ENCODE peak calls at places on chromosomes 16 and 17, in eight cellular contexts. T, R, B, Z, Q, D, F and J are unnamed samples.
A peak's percentile ranks its signal among the peaks of the same experiment; 100 is the strongest.

GRCh38 chr17:8063761-8064589 is 23.5 kb downstream of the ALOX12B start:
- DNase-seq in T (no peak), R (no peak), B (no peak), Z (no peak), Q (no peak), D (no peak), F (no peak), J (no peak)

GRCh38 chr16:50293994-50294855 is 27.9 kb downstream of the ADCY7 start:
- DNase-seq in T (no peak), R (no peak), B (no peak), Z (no peak), Q (no peak), D (no peak), F (no peak), J (no peak)

GRCh38 chr17:81697261-81698044 is 5.7 kb upstream of the MRPL12 start:
- DNase-seq in T (no peak), R (no peak), B (no peak), Z (no peak), Q (no peak), D (no peak), F (no peak), J (no peak)

GRCh38 chr17:62014526-62014925 is 50.6 kb downstream of the MED13 start:
- DNase-seq in T (no peak), R (no peak), B (no peak), Z (no peak), Q (no peak), D (no peak), F (no peak), J (no peak)

GRCh38 chr17:67642488-67642887 is 75.2 kb upstream of the NOL11 start:
- DNase-seq in T (no peak), R (no peak), B (no peak), Z (no peak), Q (no peak), D (no peak), F (no peak), J (no peak)

GRCh38 chr17:7873051-7873450 is 15.2 kb downstream of the CYB5D1 start:
- DNase-seq in T (no peak), R (no peak), B (no peak), Z (no peak), Q (no peak), D (no peak), F (no peak), J (no peak)

GRCh38 chr16:2027024-2028010 is 615 bp downstream of the NHERF2 start:
- DNase-seq in T (no peak), R (peak; percentile 66), B (no peak), Z (no peak), Q (peak; percentile 42), D (no peak), F (no peak), J (peak; percentile 57)

GRCh38 chr17:50412188-50412732 is 13.8 kb upstream of the ACSF2 start:
- DNase-seq in T (no peak), R (no peak), B (no peak), Z (no peak), Q (no peak), D (no peak), F (no peak), J (no peak)

GRCh38 chr17:37220609-37220953 is 155.2 kb upstream of the C17orf78 start:
- DNase-seq in T (no peak), R (no peak), B (no peak), Z (peak; percentile 2), Q (no peak), D (no peak), F (no peak), J (peak; percentile 49)

GRCh38 chr16:81521141-81521626 is 76.6 kb downstream of the CMIP start:
- DNase-seq in T (no peak), R (no peak), B (no peak), Z (no peak), Q (no peak), D (no peak), F (peak; percentile 44), J (no peak)

GRCh38 chr16:49473773-49474172 is 100.2 kb downstream of the C16orf78 start:
- DNase-seq in T (no peak), R (no peak), B (peak; percentile 24), Z (no peak), Q (no peak), D (no peak), F (peak; percentile 14), J (no peak)

GRCh38 chr16:55470533-55471371 is 8.2 kb upstream of the MMP2 start:
- DNase-seq in T (peak; percentile 65), R (no peak), B (no peak), Z (no peak), Q (no peak), D (peak; percentile 71), F (peak; percentile 49), J (no peak)

GRCh38 chr16:67029249-67030096 is 524 bp downstream of the CBFB start:
- DNase-seq in T (peak; percentile 62), R (peak; percentile 62), B (peak; percentile 85), Z (no peak), Q (no peak), D (peak; percentile 57), F (peak; percentile 66), J (peak; percentile 67)

GRCh38 chr17:34620458-34620857 is 41.1 kb downstream of the TMEM132E start:
- DNase-seq in T (no peak), R (no peak), B (no peak), Z (no peak), Q (no peak), D (no peak), F (no peak), J (no peak)

DNA sequence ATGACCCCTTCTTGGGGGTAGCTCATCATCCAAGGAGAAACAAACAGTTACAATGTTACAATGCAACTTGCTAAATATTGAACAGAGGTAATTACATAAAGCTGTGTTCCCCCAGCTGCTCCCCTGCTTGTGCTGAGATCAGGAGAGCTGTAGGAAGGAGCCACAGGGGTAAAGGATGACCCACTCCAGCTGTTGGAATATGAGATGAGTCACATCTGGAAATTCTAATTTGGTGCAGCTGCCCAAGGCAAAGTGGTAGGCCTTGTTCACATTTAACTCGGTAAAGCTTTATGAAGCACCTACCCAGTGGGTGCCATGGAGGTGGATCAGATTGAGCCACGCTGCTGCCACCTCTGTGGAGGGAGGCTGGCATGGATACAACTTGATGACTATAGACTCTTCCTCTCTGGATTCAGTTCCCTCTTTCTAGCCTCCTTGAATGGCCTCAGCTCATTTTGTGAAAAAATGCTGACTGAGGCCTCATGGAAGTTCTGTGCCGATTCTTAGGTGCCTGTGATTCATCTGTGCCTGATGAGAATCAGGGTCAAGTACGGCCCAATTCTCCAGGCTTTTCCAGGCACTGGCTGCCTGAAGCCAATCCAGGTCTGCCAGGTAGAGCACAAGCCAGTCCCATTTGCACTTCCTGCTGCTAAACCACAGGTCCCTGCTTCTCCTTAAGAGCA is 7.5 kb downstream of the ZNF689 start:
- DNase-seq in T (no peak), R (no peak), B (no peak), Z (no peak), Q (no peak), D (no peak), F (no peak), J (no peak)
- TF ChIP-seq POLR2A in T (no peak), R (no peak), B (no peak), Z (no peak), Q (no peak), D (no peak), F (no peak), J (no peak)

GRCh38 chr16:10918294-10919002 is 23.8 kb downstream of the DEXI start:
- DNase-seq in T (peak; percentile 93), R (peak; percentile 97), B (peak; percentile 97), Z (peak; percentile 88), Q (peak; percentile 94), D (peak; percentile 91), F (peak; percentile 95), J (peak; percentile 92)
- H3K4me3 ChIP-seq in T (no peak overlapping the region), R (peak overlapping the region; percentile 0), B (no peak overlapping the region), Z (peak overlapping the region; percentile 8), Q (no peak overlapping the region), D (peak overlapping the region; percentile 9), F (no peak overlapping the region), J (no peak overlapping the region)

GRCh38 chr17:57911834-57912673 is 43.2 kb downstream of the CUEDC1 start:
- DNase-seq in T (peak; percentile 97), R (no peak), B (peak; percentile 97), Z (peak; percentile 87), Q (peak; percentile 86), D (peak; percentile 96), F (peak; percentile 97), J (peak; percentile 89)
- TF ChIP-seq POLR2AphosphoS5 in T (peak; percentile 67), R (no peak), B (peak; percentile 38), Z (peak; percentile 38), Q (no peak), D (peak; percentile 94), F (peak; percentile 64), J (no peak)

GRCh38 chr17:77451271-77451893 is 310.6 kb downstream of the SEC14L1 start:
- DNase-seq in T (peak; percentile 75), R (peak; percentile 88), B (peak; percentile 89), Z (no peak), Q (peak; percentile 96), D (peak; percentile 66), F (peak; percentile 81), J (peak; percentile 71)
- TF ChIP-seq POLR2A in T (no peak), R (peak; percentile 46), B (no peak), Z (no peak), Q (peak; percentile 50), D (peak; percentile 36), F (no peak), J (peak; percentile 35)

GRCh38 chr17:28712705-28713415 is 1.2 kb upstream of the PROCA1 start:
- DNase-seq in T (no peak), R (no peak), B (no peak), Z (no peak), Q (no peak), D (no peak), F (no peak), J (no peak)
- H3K4me3 ChIP-seq in T (no peak overlapping the region), R (peak overlapping the region; percentile 37), B (no peak overlapping the region), Z (no peak overlapping the region), Q (no peak overlapping the region), D (no peak overlapping the region), F (no peak overlapping the region), J (no peak overlapping the region)